ENCODE peak calls at places on chromosomes 6 and 20, in ten cellular contexts. One of them, this sample, is unnamed.

GRCh38 chr6:167141667-167142432 is 15.9 kb downstream of the GPR31 start:
- DNase-seq in ascending aorta: no peak
- DNase-seq in activated CD8-positive, alpha-beta T cell treated with anti-CD3 and anti-CD28 coated beads for 36 hours: peak
- DNase-seq in H9: peak
- DNase-seq in astrocyte: no peak
- DNase-seq in neural crest cell: peak
- DNase-seq in IMR-90: no peak
- DNase-seq in MCF 10A: peak
- DNase-seq in PC-3: peak
- DNase-seq in glutamatergic neuron: peak
- DNase-seq in this sample: peak

GRCh38 chr6:117483004-117483644 is 650 bp downstream of the DCBLD1 start:
- DNase-seq in H9: peak
- DNase-seq in glutamatergic neuron: peak
- DNase-seq in MCF 10A: peak
- DNase-seq in activated CD8-positive, alpha-beta T cell treated with anti-CD3 and anti-CD28 coated beads for 36 hours: peak
- DNase-seq in PC-3: peak
- DNase-seq in ascending aorta: no peak
- DNase-seq in IMR-90: peak
- DNase-seq in astrocyte: no peak
- DNase-seq in neural crest cell: peak
- DNase-seq in this sample: peak

GRCh38 chr20:23629017-23629541 is 8.7 kb downstream of the CST3 start:
- DNase-seq in glutamatergic neuron: no peak
- DNase-seq in MCF 10A: peak
- DNase-seq in astrocyte: peak
- DNase-seq in IMR-90: peak
- DNase-seq in PC-3: peak
- DNase-seq in neural crest cell: no peak
- DNase-seq in H9: no peak
- DNase-seq in activated CD8-positive, alpha-beta T cell treated with anti-CD3 and anti-CD28 coated beads for 36 hours: no peak
- DNase-seq in ascending aorta: peak
- DNase-seq in this sample: no peak

GRCh38 chr6:169312658-169313346 is 59.2 kb upstream of the THBS2 start:
- DNase-seq in H9: no peak
- DNase-seq in IMR-90: no peak
- DNase-seq in ascending aorta: no peak
- DNase-seq in MCF 10A: no peak
- DNase-seq in PC-3: no peak
- DNase-seq in neural crest cell: no peak
- DNase-seq in glutamatergic neuron: no peak
- DNase-seq in astrocyte: no peak
- DNase-seq in activated CD8-positive, alpha-beta T cell treated with anti-CD3 and anti-CD28 coated beads for 36 hours: no peak
- DNase-seq in this sample: no peak

GRCh38 chr6:151175924-151176445 is 63.8 kb upstream of the AKAP12 start:
- DNase-seq in PC-3: no peak
- DNase-seq in neural crest cell: no peak
- DNase-seq in IMR-90: no peak
- DNase-seq in astrocyte: no peak
- DNase-seq in glutamatergic neuron: no peak
- DNase-seq in activated CD8-positive, alpha-beta T cell treated with anti-CD3 and anti-CD28 coated beads for 36 hours: no peak
- DNase-seq in ascending aorta: no peak
- DNase-seq in H9: peak
- DNase-seq in MCF 10A: no peak
- DNase-seq in this sample: no peak

GRCh38 chr6:130020106-130020851 is 1.9 kb downstream of the L3MBTL3 start:
- DNase-seq in neural crest cell: peak
- DNase-seq in PC-3: no peak
- DNase-seq in ascending aorta: no peak
- DNase-seq in glutamatergic neuron: peak
- DNase-seq in activated CD8-positive, alpha-beta T cell treated with anti-CD3 and anti-CD28 coated beads for 36 hours: peak
- DNase-seq in astrocyte: no peak
- DNase-seq in H9: no peak
- DNase-seq in IMR-90: no peak
- DNase-seq in MCF 10A: peak
- DNase-seq in this sample: peak

GRCh38 chr6:152854086-152854795 is 103.6 kb downstream of the VIP start:
- DNase-seq in glutamatergic neuron: no peak
- DNase-seq in H9: no peak
- DNase-seq in IMR-90: no peak
- DNase-seq in neural crest cell: no peak
- DNase-seq in activated CD8-positive, alpha-beta T cell treated with anti-CD3 and anti-CD28 coated beads for 36 hours: no peak
- DNase-seq in ascending aorta: no peak
- DNase-seq in MCF 10A: no peak
- DNase-seq in astrocyte: no peak
- DNase-seq in PC-3: no peak
- DNase-seq in this sample: no peak

GRCh38 chr6:32984639-32985389 is 16.4 kb downstream of the BRD2 start:
- DNase-seq in MCF 10A: peak
- DNase-seq in neural crest cell: peak
- DNase-seq in PC-3: peak
- DNase-seq in astrocyte: peak
- DNase-seq in glutamatergic neuron: peak
- DNase-seq in H9: peak
- DNase-seq in IMR-90: peak
- DNase-seq in ascending aorta: peak
- DNase-seq in activated CD8-positive, alpha-beta T cell treated with anti-CD3 and anti-CD28 coated beads for 36 hours: peak
- DNase-seq in this sample: peak

GRCh38 chr6:105794263-105794662 is 291.9 kb upstream of the PRDM1 start:
- DNase-seq in H9: peak
- DNase-seq in glutamatergic neuron: no peak
- DNase-seq in IMR-90: no peak
- DNase-seq in astrocyte: no peak
- DNase-seq in activated CD8-positive, alpha-beta T cell treated with anti-CD3 and anti-CD28 coated beads for 36 hours: no peak
- DNase-seq in ascending aorta: peak
- DNase-seq in MCF 10A: peak
- DNase-seq in neural crest cell: no peak
- DNase-seq in PC-3: peak
- DNase-seq in this sample: peak

GRCh38 chr6:169959129-169960002 is 207.9 kb downstream of the ERMARD start:
- DNase-seq in neural crest cell: no peak
- DNase-seq in H9: peak
- DNase-seq in IMR-90: no peak
- DNase-seq in PC-3: no peak
- DNase-seq in activated CD8-positive, alpha-beta T cell treated with anti-CD3 and anti-CD28 coated beads for 36 hours: peak
- DNase-seq in MCF 10A: no peak
- DNase-seq in ascending aorta: peak
- DNase-seq in glutamatergic neuron: no peak
- DNase-seq in astrocyte: no peak
- DNase-seq in this sample: no peak

GRCh38 chr20:14992961-14993360 is 655.5 kb upstream of the FLRT3 start:
- DNase-seq in MCF 10A: peak
- DNase-seq in PC-3: peak
- DNase-seq in astrocyte: peak
- DNase-seq in ascending aorta: no peak
- DNase-seq in glutamatergic neuron: no peak
- DNase-seq in neural crest cell: no peak
- DNase-seq in IMR-90: no peak
- DNase-seq in H9: no peak
- DNase-seq in activated CD8-positive, alpha-beta T cell treated with anti-CD3 and anti-CD28 coated beads for 36 hours: no peak
- DNase-seq in this sample: no peak

GRCh38 chr20:8388146-8388545 is 256.1 kb downstream of the PLCB1 start:
- DNase-seq in IMR-90: peak
- DNase-seq in astrocyte: peak
- DNase-seq in PC-3: peak
- DNase-seq in neural crest cell: no peak
- DNase-seq in activated CD8-positive, alpha-beta T cell treated with anti-CD3 and anti-CD28 coated beads for 36 hours: no peak
- DNase-seq in ascending aorta: no peak
- DNase-seq in MCF 10A: peak
- DNase-seq in glutamatergic neuron: no peak
- DNase-seq in H9: no peak
- DNase-seq in this sample: no peak

GRCh38 chr20:43963872-43964791 is 49.5 kb downstream of the TOX2 start:
- DNase-seq in ascending aorta: no peak
- DNase-seq in activated CD8-positive, alpha-beta T cell treated with anti-CD3 and anti-CD28 coated beads for 36 hours: peak
- DNase-seq in glutamatergic neuron: peak
- DNase-seq in PC-3: peak
- DNase-seq in neural crest cell: no peak
- DNase-seq in H9: no peak
- DNase-seq in MCF 10A: peak
- DNase-seq in astrocyte: peak
- DNase-seq in IMR-90: peak
- DNase-seq in this sample: no peak

GRCh38 chr6:131758920-131759319 is 48.1 kb upstream of the CTAGE9 start:
- DNase-seq in IMR-90: no peak
- DNase-seq in activated CD8-positive, alpha-beta T cell treated with anti-CD3 and anti-CD28 coated beads for 36 hours: no peak
- DNase-seq in astrocyte: peak
- DNase-seq in MCF 10A: no peak
- DNase-seq in ascending aorta: no peak
- DNase-seq in neural crest cell: no peak
- DNase-seq in PC-3: peak
- DNase-seq in glutamatergic neuron: no peak
- DNase-seq in H9: no peak
- DNase-seq in this sample: no peak

GRCh38 chr6:56669041-56669440 is 26.4 kb upstream of the DST start:
- DNase-seq in IMR-90: no peak
- DNase-seq in MCF 10A: no peak
- DNase-seq in astrocyte: no peak
- DNase-seq in H9: no peak
- DNase-seq in ascending aorta: no peak
- DNase-seq in PC-3: no peak
- DNase-seq in activated CD8-positive, alpha-beta T cell treated with anti-CD3 and anti-CD28 coated beads for 36 hours: no peak
- DNase-seq in glutamatergic neuron: no peak
- DNase-seq in neural crest cell: no peak
- DNase-seq in this sample: no peak

GRCh38 chr6:56671651-56672461 is 29.2 kb upstream of the DST start:
- DNase-seq in H9: no peak
- DNase-seq in MCF 10A: no peak
- DNase-seq in activated CD8-positive, alpha-beta T cell treated with anti-CD3 and anti-CD28 coated beads for 36 hours: no peak
- DNase-seq in glutamatergic neuron: no peak
- DNase-seq in neural crest cell: no peak
- DNase-seq in astrocyte: peak
- DNase-seq in ascending aorta: no peak
- DNase-seq in IMR-90: no peak
- DNase-seq in PC-3: no peak
- DNase-seq in this sample: no peak

GRCh38 chr6:56669585-56669984 is 26.9 kb upstream of the DST start:
- DNase-seq in glutamatergic neuron: no peak
- DNase-seq in IMR-90: no peak
- DNase-seq in activated CD8-positive, alpha-beta T cell treated with anti-CD3 and anti-CD28 coated beads for 36 hours: no peak
- DNase-seq in H9: no peak
- DNase-seq in ascending aorta: no peak
- DNase-seq in neural crest cell: no peak
- DNase-seq in astrocyte: no peak
- DNase-seq in MCF 10A: no peak
- DNase-seq in PC-3: no peak
- DNase-seq in this sample: no peak

GRCh38 chr6:56668158-56668557 is 25.5 kb upstream of the DST start:
- DNase-seq in activated CD8-positive, alpha-beta T cell treated with anti-CD3 and anti-CD28 coated beads for 36 hours: no peak
- DNase-seq in neural crest cell: no peak
- DNase-seq in astrocyte: no peak
- DNase-seq in glutamatergic neuron: no peak
- DNase-seq in ascending aorta: no peak
- DNase-seq in PC-3: no peak
- DNase-seq in H9: no peak
- DNase-seq in MCF 10A: no peak
- DNase-seq in IMR-90: no peak
- DNase-seq in this sample: no peak

GRCh38 chr6:56671160-56671559 is 28.5 kb upstream of the DST start:
- DNase-seq in astrocyte: no peak
- DNase-seq in ascending aorta: no peak
- DNase-seq in MCF 10A: peak
- DNase-seq in activated CD8-positive, alpha-beta T cell treated with anti-CD3 and anti-CD28 coated beads for 36 hours: no peak
- DNase-seq in IMR-90: no peak
- DNase-seq in neural crest cell: no peak
- DNase-seq in H9: no peak
- DNase-seq in PC-3: peak
- DNase-seq in glutamatergic neuron: no peak
- DNase-seq in this sample: no peak
- TF ChIP-seq CTCF in astrocyte: no peak
- TF ChIP-seq CTCF in ascending aorta: no peak
- TF ChIP-seq CTCF in MCF 10A: peak
- TF ChIP-seq CTCF in activated CD8-positive, alpha-beta T cell treated with anti-CD3 and anti-CD28 coated beads for 36 hours: no peak
- TF ChIP-seq CTCF in IMR-90: no peak
- TF ChIP-seq CTCF in neural crest cell: no peak
- TF ChIP-seq CTCF in H9: no peak
- TF ChIP-seq CTCF in PC-3: peak
- TF ChIP-seq CTCF in glutamatergic neuron: no peak
- TF ChIP-seq CTCF in this sample: no peak

GRCh38 chr20:7031222-7031621 is 263.7 kb downstream of the BMP2 start:
- DNase-seq in neural crest cell: no peak
- DNase-seq in H9: no peak
- DNase-seq in PC-3: peak
- DNase-seq in IMR-90: no peak
- DNase-seq in astrocyte: no peak
- DNase-seq in MCF 10A: peak
- DNase-seq in activated CD8-positive, alpha-beta T cell treated with anti-CD3 and anti-CD28 coated beads for 36 hours: no peak
- DNase-seq in glutamatergic neuron: no peak
- DNase-seq in ascending aorta: no peak
- DNase-seq in this sample: no peak
- TF ChIP-seq CTCF in neural crest cell: peak
- TF ChIP-seq CTCF in H9: peak
- TF ChIP-seq CTCF in PC-3: peak
- TF ChIP-seq CTCF in IMR-90: no peak
- TF ChIP-seq CTCF in astrocyte: no peak
- TF ChIP-seq CTCF in MCF 10A: peak
- TF ChIP-seq CTCF in activated CD8-positive, alpha-beta T cell treated with anti-CD3 and anti-CD28 coated beads for 36 hours: no peak
- TF ChIP-seq CTCF in glutamatergic neuron: peak
- TF ChIP-seq CTCF in ascending aorta: no peak
- TF ChIP-seq CTCF in this sample: no peak

DNA sequence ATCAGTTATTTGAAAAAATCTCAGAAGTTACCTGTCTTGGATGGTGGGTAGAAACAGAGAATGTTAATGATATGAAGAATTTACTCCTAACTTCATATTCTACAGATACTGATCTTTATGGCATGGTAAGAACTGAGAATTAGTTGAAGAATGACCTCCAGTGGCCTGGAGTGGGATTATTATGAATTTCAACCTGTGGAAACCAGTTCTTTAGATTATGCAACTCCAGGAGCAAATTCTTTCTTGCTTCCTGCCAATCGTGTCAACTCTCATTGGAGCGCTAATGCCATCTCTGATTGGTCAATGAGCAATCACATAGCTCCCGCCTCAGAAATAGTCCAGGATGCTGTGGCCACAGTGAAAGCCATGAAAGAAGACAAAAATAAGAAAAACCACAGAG is 40.6 kb downstream of the LYRM2 start:
- DNase-seq in H9: no peak
- DNase-seq in MCF 10A: peak
- DNase-seq in PC-3: peak
- DNase-seq in ascending aorta: no peak
- DNase-seq in glutamatergic neuron: no peak
- DNase-seq in astrocyte: peak
- DNase-seq in IMR-90: no peak
- DNase-seq in neural crest cell: no peak
- DNase-seq in activated CD8-positive, alpha-beta T cell treated with anti-CD3 and anti-CD28 coated beads for 36 hours: no peak
- DNase-seq in this sample: no peak
- TF ChIP-seq CTCF in H9: peak
- TF ChIP-seq CTCF in MCF 10A: no peak
- TF ChIP-seq CTCF in PC-3: peak
- TF ChIP-seq CTCF in ascending aorta: peak
- TF ChIP-seq CTCF in glutamatergic neuron: no peak
- TF ChIP-seq CTCF in astrocyte: no peak
- TF ChIP-seq CTCF in IMR-90: no peak
- TF ChIP-seq CTCF in neural crest cell: peak
- TF ChIP-seq CTCF in activated CD8-positive, alpha-beta T cell treated with anti-CD3 and anti-CD28 coated beads for 36 hours: no peak
- TF ChIP-seq CTCF in this sample: no peak

DNA sequence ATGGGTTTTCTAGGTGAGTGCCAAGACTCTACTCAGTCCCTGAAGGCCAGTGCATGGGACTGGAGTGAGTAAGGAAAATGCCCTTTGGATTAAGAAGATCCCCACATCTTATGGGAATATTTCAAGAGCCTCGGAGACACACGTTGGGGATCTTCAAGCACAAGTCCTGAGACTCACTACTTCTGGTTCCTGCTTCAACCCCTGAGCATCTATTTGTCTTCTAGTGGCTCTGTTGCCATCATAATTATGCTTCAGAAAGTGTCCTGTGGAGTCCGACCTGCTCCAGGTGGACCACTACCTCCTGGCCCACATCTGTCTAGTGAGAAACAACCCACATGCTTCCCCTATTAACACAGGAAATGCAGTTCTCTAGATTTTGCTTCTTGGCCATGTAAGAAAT is at the start of gene OR5V1:
- DNase-seq in IMR-90: no peak
- DNase-seq in neural crest cell: no peak
- DNase-seq in activated CD8-positive, alpha-beta T cell treated with anti-CD3 and anti-CD28 coated beads for 36 hours: no peak
- DNase-seq in astrocyte: no peak
- DNase-seq in glutamatergic neuron: no peak
- DNase-seq in PC-3: no peak
- DNase-seq in MCF 10A: no peak
- DNase-seq in H9: no peak
- DNase-seq in ascending aorta: no peak
- DNase-seq in this sample: no peak
- TF ChIP-seq CTCF in IMR-90: no peak
- TF ChIP-seq CTCF in neural crest cell: no peak
- TF ChIP-seq CTCF in activated CD8-positive, alpha-beta T cell treated with anti-CD3 and anti-CD28 coated beads for 36 hours: no peak
- TF ChIP-seq CTCF in astrocyte: no peak
- TF ChIP-seq CTCF in glutamatergic neuron: no peak
- TF ChIP-seq CTCF in PC-3: no peak
- TF ChIP-seq CTCF in MCF 10A: no peak
- TF ChIP-seq CTCF in H9: no peak
- TF ChIP-seq CTCF in ascending aorta: no peak
- TF ChIP-seq CTCF in this sample: no peak

This sample was measured in nephron progenitor cell.